ENCODE peak calls at places on chromosomes 4 and X, in ten cellular contexts. T is thyroid gland, D is body of pancreas, J is suprapubic skin, N is tibial nerve, H is prostate gland, W is esophagus squamous epithelium, B is A549, Q is HCT116, Z is transverse colon. L is an unnamed sample. For H3K4me1, the result is how much of the 10 kb centered on the place peaks cover.

GRCh38 chrX:152725409-152725808 is 8.1 kb downstream of the CSAG1 start:
- DNase-seq in T (no peak), D (no peak), J (no peak), N (no peak), H (no peak), W (no peak), B (no peak), Q (no peak), Z (no peak), L (no peak)

GRCh38 chr4:10066704-10067651 is 45.7 kb upstream of the SLC2A9 start:
- DNase-seq in T (no peak), D (no peak), J (no peak), N (no peak), H (no peak), W (no peak), B (no peak), Q (no peak), Z (no peak), L (no peak)

GRCh38 chr4:43331226-43332078 is 438.9 kb downstream of the GRXCR1 start:
- DNase-seq in T (no peak), D (no peak), J (no peak), N (no peak), H (no peak), W (no peak), B (no peak), Q (no peak), Z (no peak), L (no peak)

GRCh38 chrX:14718403-14718802 is 154.5 kb downstream of the FANCB start:
- DNase-seq in T (no peak), D (no peak), J (no peak), N (no peak), H (no peak), W (no peak), B (no peak), Q (no peak), Z (no peak), L (no peak)

GRCh38 chr4:159764343-159764952 is 661.6 kb downstream of the RAPGEF2 start:
- DNase-seq in T (no peak), D (peak), J (no peak), N (peak), H (peak), W (no peak), B (peak), Q (peak), Z (no peak), L (peak)

GRCh38 chr4:156575430-156576073 is 396.0 kb downstream of the PDGFC start:
- DNase-seq in T (no peak), D (no peak), J (no peak), N (no peak), H (no peak), W (no peak), B (no peak), Q (no peak), Z (no peak), L (no peak)

GRCh38 chr4:152485726-152486276 is 50.1 kb downstream of the FBXW7 start:
- DNase-seq in T (no peak), D (peak), J (no peak), N (no peak), H (no peak), W (no peak), B (peak), Q (no peak), Z (no peak), L (no peak)

GRCh38 chrX:74521961-74522833 is 92.2 kb downstream of the RLIM start:
- DNase-seq in T (no peak), D (peak), J (no peak), N (no peak), H (no peak), W (no peak), B (no peak), Q (no peak), Z (no peak), L (peak)

GRCh38 chrX:74788545-74789086 is 136.6 kb downstream of the NEXMIF start:
- DNase-seq in T (no peak), D (no peak), J (no peak), N (no peak), H (no peak), W (no peak), B (peak), Q (no peak), Z (no peak), L (no peak)

GRCh38 chrX:66163849-66164401 is at the start of gene HEPH:
- DNase-seq in T (no peak), D (peak), J (no peak), N (no peak), H (no peak), W (no peak), B (no peak), Q (no peak), Z (peak), L (peak)

GRCh38 chr4:185702147-185702663 is 109.8 kb downstream of the SORBS2 start:
- DNase-seq in T (no peak), D (no peak), J (no peak), N (no peak), H (no peak), W (no peak), B (no peak), Q (no peak), Z (no peak), L (no peak)

GRCh38 chrX:143788265-143788664 is 67.7 kb upstream of the SPANXN2 start:
- DNase-seq in T (no peak), D (no peak), J (no peak), N (no peak), H (no peak), W (no peak), B (peak), Q (no peak), Z (no peak), L (no peak)

GRCh38 chr4:95045429-95045828 is 287.7 kb downstream of the BMPR1B start:
- DNase-seq in T (no peak), D (no peak), J (no peak), N (no peak), H (no peak), W (no peak), B (peak), Q (no peak), Z (no peak), L (no peak)

GRCh38 chr4:75584067-75584466 is 28.2 kb downstream of the ODAPH start:
- DNase-seq in T (peak), D (no peak), J (no peak), N (no peak), H (no peak), W (no peak), B (no peak), Q (no peak), Z (no peak), L (no peak)

GRCh38 chrX:108020631-108021030 is 24.2 kb upstream of the VSIG1 start:
- DNase-seq in T (no peak), D (no peak), J (no peak), N (no peak), H (no peak), W (no peak), B (peak), Q (peak), Z (no peak), L (no peak)

GRCh38 chr4:41532880-41533279 is 5.1 kb upstream of the LIMCH1 start:
- DNase-seq in T (no peak), D (no peak), J (no peak), N (no peak), H (no peak), W (no peak), B (no peak), Q (no peak), Z (no peak), L (no peak)

GRCh38 chrX:145817666-145818521 is at the start of gene SLITRK2:
- DNase-seq in T (no peak), D (peak), J (no peak), N (no peak), H (no peak), W (no peak), B (no peak), Q (no peak), Z (no peak), L (no peak)

GRCh38 chr4:10173039-10173753 is 56.6 kb upstream of the WDR1 start:
- DNase-seq in T (peak), D (peak), J (no peak), N (no peak), H (peak), W (no peak), B (no peak), Q (no peak), Z (peak), L (no peak)

GRCh38 chrX:86002076-86002896 is 45.1 kb downstream of the CHM start:
- DNase-seq in T (peak), D (peak), J (no peak), N (no peak), H (no peak), W (no peak), B (peak), Q (peak), Z (peak), L (no peak)

GRCh38 chr4:1763550-1764080 is 29.5 kb upstream of the FGFR3 start:
- DNase-seq in T (peak), D (peak), J (no peak), N (peak), H (no peak), W (no peak), B (no peak), Q (no peak), Z (peak), L (no peak)

GRCh38 chr4:123832173-123833026 is 435.8 kb downstream of the SPRY1 start:
- DNase-seq in T (peak), D (peak), J (peak), N (peak), H (no peak), W (no peak), B (no peak), Q (no peak), Z (peak), L (peak)

GRCh38 chrX:115339441-115340025 is 50.0 kb downstream of the LUZP4 start:
- DNase-seq in T (peak), D (no peak), J (no peak), N (peak), H (no peak), W (no peak), B (no peak), Q (no peak), Z (no peak), L (no peak)

DNA sequence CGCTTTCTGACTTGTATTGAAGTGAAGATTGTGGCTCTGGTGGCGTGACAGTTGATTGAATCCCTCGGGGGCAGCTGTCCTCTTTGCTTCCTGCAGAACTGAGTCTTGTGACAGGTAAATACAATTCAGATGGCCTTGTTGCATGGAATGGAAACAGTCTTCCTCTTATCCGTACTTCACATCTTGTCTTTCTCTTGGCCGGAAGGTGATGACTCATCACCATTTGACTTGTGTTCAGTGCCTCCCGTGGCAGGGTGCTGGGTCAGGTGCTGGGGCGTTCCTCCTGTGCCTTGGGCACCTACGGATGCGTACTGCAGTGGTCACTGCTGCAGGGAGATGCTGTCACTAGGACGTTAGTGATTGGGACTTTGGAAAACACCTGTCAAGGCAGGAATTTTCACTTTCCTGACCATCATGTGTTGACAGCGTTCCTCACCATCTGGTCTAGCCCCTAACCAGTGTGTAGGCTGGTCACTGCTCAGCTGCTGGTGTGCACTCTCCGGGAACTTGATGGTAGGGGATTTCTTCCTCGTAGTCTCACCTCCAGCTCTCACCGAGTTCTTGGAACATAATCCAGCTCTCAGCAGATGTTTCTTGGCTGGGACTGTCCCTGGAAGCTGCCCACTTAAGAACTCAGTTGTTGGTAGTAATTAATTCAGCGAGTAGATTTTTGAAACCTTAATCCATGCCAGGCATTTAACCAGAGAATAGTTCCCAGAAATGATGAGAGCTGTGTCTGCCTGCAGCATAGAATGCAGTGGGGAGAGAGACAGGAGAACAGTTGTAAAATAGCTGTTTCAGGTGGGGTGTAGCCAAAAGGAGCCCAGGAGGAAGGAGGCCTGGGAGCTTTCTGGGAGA is 7.2 kb downstream of the TBC1D14 start:
- DNase-seq in T (no peak), D (peak), J (no peak), N (no peak), H (peak), W (no peak), B (peak), Q (peak), Z (peak), L (peak)
- H3K4me1 ChIP-seq in T (under half), D (under half), J (under half), N (half or more), H (under half), W (under half), B (under half), Q (under half), Z (half or more), L (under half)

GRCh38 chr4:4991541-4992099 is 27.6 kb downstream of the CYTL1 start:
- DNase-seq in T (no peak), D (no peak), J (no peak), N (no peak), H (no peak), W (no peak), B (no peak), Q (no peak), Z (no peak), L (no peak)
- H3K27ac ChIP-seq in T (peak), D (peak), J (peak), N (no peak), H (no peak), W (peak), B (peak), Q (no peak), Z (peak), L (no peak)

GRCh38 chrX:70353524-70353923 is 63.6 kb downstream of the KIF4A start:
- DNase-seq in T (no peak), D (no peak), J (no peak), N (no peak), H (no peak), W (no peak), B (no peak), Q (no peak), Z (no peak), L (no peak)
- TF ChIP-seq POLR2A in T (no peak), D (no peak), J (no peak), N (no peak), H (no peak), W (no peak), B (no peak), Q (no peak), Z (no peak), L (no peak)

DNA sequence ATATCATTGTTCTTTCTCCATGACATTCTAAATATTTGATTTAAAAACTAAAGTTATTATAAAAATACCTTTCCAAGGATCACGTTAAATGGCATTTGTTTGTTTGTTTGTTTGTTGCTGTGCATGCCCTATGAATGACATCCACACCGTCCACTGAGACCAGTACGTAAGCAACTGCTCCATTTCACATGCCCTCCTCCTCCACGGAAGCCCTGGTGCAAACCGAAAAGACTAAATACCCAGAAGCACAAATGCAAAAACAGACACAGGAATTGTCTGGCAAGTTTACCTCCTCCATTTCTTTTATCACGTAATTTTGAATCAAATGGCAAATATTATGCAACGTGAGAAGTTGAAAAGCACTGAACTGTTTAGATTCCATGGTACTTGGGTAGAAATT is 23.6 kb downstream of the IRF2 start:
- DNase-seq in T (no peak), D (no peak), J (no peak), N (no peak), H (no peak), W (no peak), B (no peak), Q (no peak), Z (no peak), L (no peak)
- H3K4me1 ChIP-seq in T (under half), D (under half), J (half or more), N (half or more), H (under half), W (under half), B (under half), Q (under half), Z (under half), L (under half)

GRCh38 chrX:49233176-49233575 is at the start of gene CACNA1F:
- DNase-seq in T (no peak), D (no peak), J (no peak), N (no peak), H (no peak), W (no peak), B (no peak), Q (no peak), Z (no peak), L (no peak)

GRCh38 chrX:49231333-49232000 is 1.7 kb downstream of the CACNA1F start:
- DNase-seq in T (no peak), D (no peak), J (no peak), N (no peak), H (no peak), W (no peak), B (no peak), Q (no peak), Z (no peak), L (no peak)

GRCh38 chrX:49228185-49228584 is 5.0 kb downstream of the CACNA1F start:
- DNase-seq in T (no peak), D (no peak), J (no peak), N (no peak), H (no peak), W (no peak), B (no peak), Q (no peak), Z (no peak), L (no peak)

GRCh38 chrX:49232525-49232924 is 615 bp downstream of the CACNA1F start:
- DNase-seq in T (no peak), D (no peak), J (no peak), N (no peak), H (no peak), W (no peak), B (no peak), Q (no peak), Z (no peak), L (no peak)

DNA sequence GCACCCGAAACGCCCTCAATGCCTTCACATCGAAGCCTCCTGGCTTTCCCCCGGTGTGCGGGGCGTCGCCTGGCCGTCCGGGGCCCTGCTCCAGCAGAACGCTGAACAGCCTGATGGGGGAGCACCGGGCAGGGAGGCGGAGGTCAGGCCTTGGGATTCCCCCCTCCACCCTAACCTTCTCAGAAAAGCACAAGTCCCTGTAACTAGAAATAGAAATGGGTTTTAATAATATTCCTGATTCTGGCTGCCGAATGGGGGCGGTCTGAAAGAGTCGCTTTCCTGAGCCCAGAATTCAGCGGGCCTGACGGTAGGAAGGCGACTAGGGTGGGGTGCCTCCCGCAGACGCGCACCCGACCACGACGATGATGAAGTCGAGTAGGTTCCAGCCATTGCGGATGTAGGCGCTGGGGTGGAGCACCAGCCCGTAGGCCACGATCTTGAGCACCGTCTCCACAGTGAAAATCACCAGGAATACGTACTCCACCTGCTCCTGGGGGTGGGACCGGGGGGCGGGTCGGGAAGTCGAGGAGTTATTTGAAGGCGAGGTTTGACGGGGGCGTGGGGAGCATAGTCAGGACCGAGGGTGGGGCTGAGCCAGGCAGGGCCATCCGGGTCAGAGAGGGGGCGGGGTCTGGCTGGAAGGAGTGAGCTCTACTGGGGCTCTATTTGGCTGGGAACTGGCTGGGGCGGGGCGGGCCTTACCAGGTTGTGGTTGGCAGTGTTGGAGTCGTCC is 2.5 kb downstream of the CACNA1F start:
- DNase-seq in T (peak), D (peak), J (peak), N (peak), H (peak), W (peak), B (no peak), Q (no peak), Z (peak), L (peak)
- H3K27ac ChIP-seq in T (no peak), D (peak), J (no peak), N (no peak), H (no peak), W (peak), B (no peak), Q (no peak), Z (peak), L (no peak)

GRCh38 chrX:132218100-132218807 is 993 bp downstream of the RAP2C start:
- DNase-seq in T (peak), D (peak), J (peak), N (peak), H (peak), W (peak), B (peak), Q (peak), Z (peak), L (peak)
- TF ChIP-seq POLR2A in T (no peak), D (peak), J (peak), N (peak), H (no peak), W (no peak), B (peak), Q (no peak), Z (peak), L (no peak)

GRCh38 chr4:113636438-113636818 is 125.1 kb downstream of the CAMK2D start:
- DNase-seq in T (no peak), D (no peak), J (no peak), N (no peak), H (no peak), W (no peak), B (no peak), Q (no peak), Z (no peak), L (no peak)
- H3K4me1 ChIP-seq in T (under half), D (half or more), J (under half), N (half or more), H (under half), W (under half), B (half or more), Q (under half), Z (under half), L (under half)

GRCh38 chrX:110520053-110520452 is 161.4 kb downstream of the RTL9 start:
- DNase-seq in T (no peak), D (no peak), J (no peak), N (no peak), H (no peak), W (no peak), B (no peak), Q (no peak), Z (no peak), L (no peak)
- H3K27ac ChIP-seq in T (no peak), D (no peak), J (no peak), N (no peak), H (no peak), W (no peak), B (no peak), Q (no peak), Z (no peak), L (no peak)

DNA sequence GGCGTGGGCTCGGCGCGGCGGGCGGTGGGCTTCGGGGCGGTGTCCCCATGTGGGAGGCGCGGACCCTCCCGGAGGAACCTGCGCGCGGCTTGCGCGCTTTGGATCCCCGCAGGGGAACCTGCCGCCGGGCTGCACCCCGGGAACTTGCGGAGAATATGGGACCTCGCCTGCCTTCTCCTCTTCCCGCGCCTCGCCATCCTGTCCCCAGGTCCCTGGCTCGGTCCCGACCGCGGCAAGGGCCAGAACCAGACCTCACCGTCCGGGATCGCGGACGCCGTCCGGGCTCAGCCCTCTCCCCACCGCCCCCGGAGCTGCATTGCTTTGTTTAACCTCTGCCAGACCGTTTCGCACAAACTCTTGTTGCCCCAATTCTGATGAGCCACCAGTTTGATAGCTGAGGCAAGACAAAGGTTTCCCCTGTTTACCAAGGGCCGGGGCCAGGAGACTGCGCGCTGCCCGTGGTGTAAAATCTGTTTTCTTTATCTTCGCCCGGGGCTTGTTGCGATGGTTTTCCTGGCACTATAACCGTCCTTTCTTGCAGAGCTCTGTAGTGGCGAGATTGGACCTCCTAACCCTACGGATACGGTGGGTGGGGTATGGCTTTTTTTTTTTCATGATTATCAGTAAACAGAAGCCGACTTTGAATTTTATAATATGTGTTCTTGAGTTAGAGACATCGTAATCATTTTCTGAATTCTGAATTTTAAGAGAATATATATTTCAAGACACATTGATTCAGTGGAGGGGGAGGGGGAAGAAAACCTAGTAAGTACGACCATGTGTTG is 100.9 kb downstream of the CEP135 start:
- DNase-seq in T (peak), D (peak), J (no peak), N (no peak), H (no peak), W (no peak), B (peak), Q (peak), Z (peak), L (no peak)
- TF ChIP-seq POLR2A in T (no peak), D (no peak), J (no peak), N (no peak), H (no peak), W (no peak), B (no peak), Q (peak), Z (no peak), L (no peak)

L was measured in adrenal gland.